ENCODE peak calls at places on chromosomes 2 and 18, in seven cellular contexts. One of them, this sample, is unnamed.

GRCh38 chr2:157349949-157350510 is 24.4 kb upstream of the ERMN start:
- DNase-seq in activated naive CD4-positive, alpha-beta T cell: no peak
- DNase-seq in naive B cell: no peak
- DNase-seq in Peyer's patch: no peak
- DNase-seq in BJ: no peak
- DNase-seq in NCI-H1436: no peak
- DNase-seq in NCI-H446: no peak
- DNase-seq in this sample: no peak

GRCh38 chr2:32484907-32485306 is 128.1 kb downstream of the BIRC6 start:
- DNase-seq in activated naive CD4-positive, alpha-beta T cell: no peak
- DNase-seq in naive B cell: no peak
- DNase-seq in Peyer's patch: no peak
- DNase-seq in BJ: peak
- DNase-seq in NCI-H1436: no peak
- DNase-seq in NCI-H446: no peak
- DNase-seq in this sample: no peak

GRCh38 chr2:197599285-197599965 is 76.0 kb downstream of the RFTN2 start:
- DNase-seq in activated naive CD4-positive, alpha-beta T cell: no peak
- DNase-seq in naive B cell: peak
- DNase-seq in Peyer's patch: no peak
- DNase-seq in BJ: no peak
- DNase-seq in NCI-H1436: no peak
- DNase-seq in NCI-H446: no peak
- DNase-seq in this sample: no peak

GRCh38 chr18:944440-944839 is 39.8 kb downstream of the ADCYAP1 start:
- DNase-seq in activated naive CD4-positive, alpha-beta T cell: no peak
- DNase-seq in naive B cell: no peak
- DNase-seq in Peyer's patch: no peak
- DNase-seq in BJ: peak
- DNase-seq in NCI-H1436: no peak
- DNase-seq in NCI-H446: no peak
- DNase-seq in this sample: no peak

GRCh38 chr2:232239956-232240681 is 138.4 kb upstream of the ALPP start:
- DNase-seq in activated naive CD4-positive, alpha-beta T cell: no peak
- DNase-seq in naive B cell: no peak
- DNase-seq in Peyer's patch: no peak
- DNase-seq in BJ: no peak
- DNase-seq in NCI-H1436: no peak
- DNase-seq in NCI-H446: no peak
- DNase-seq in this sample: no peak

GRCh38 chr2:28338046-28338753 is 54.5 kb upstream of the FOSL2 start:
- DNase-seq in activated naive CD4-positive, alpha-beta T cell: no peak
- DNase-seq in naive B cell: no peak
- DNase-seq in Peyer's patch: peak
- DNase-seq in BJ: peak
- DNase-seq in NCI-H1436: no peak
- DNase-seq in NCI-H446: no peak
- DNase-seq in this sample: no peak

GRCh38 chr18:31880186-31880898 is 62.6 kb downstream of the TRAPPC8 start:
- DNase-seq in activated naive CD4-positive, alpha-beta T cell: no peak
- DNase-seq in naive B cell: no peak
- DNase-seq in Peyer's patch: no peak
- DNase-seq in BJ: no peak
- DNase-seq in NCI-H1436: no peak
- DNase-seq in NCI-H446: no peak
- DNase-seq in this sample: no peak

GRCh38 chr2:40032650-40033319 is 253.7 kb upstream of the THUMPD2 start:
- DNase-seq in activated naive CD4-positive, alpha-beta T cell: no peak
- DNase-seq in naive B cell: no peak
- DNase-seq in Peyer's patch: no peak
- DNase-seq in BJ: peak
- DNase-seq in NCI-H1436: no peak
- DNase-seq in NCI-H446: no peak
- DNase-seq in this sample: no peak

GRCh38 chr2:140247451-140248205 is 1467.4 kb upstream of the NXPH2 start:
- DNase-seq in activated naive CD4-positive, alpha-beta T cell: no peak
- DNase-seq in naive B cell: no peak
- DNase-seq in Peyer's patch: no peak
- DNase-seq in BJ: peak
- DNase-seq in NCI-H1436: no peak
- DNase-seq in NCI-H446: no peak
- DNase-seq in this sample: no peak

GRCh38 chr2:14778015-14778414 is 145.5 kb downstream of the LRATD1 start:
- DNase-seq in activated naive CD4-positive, alpha-beta T cell: no peak
- DNase-seq in naive B cell: no peak
- DNase-seq in Peyer's patch: no peak
- DNase-seq in BJ: no peak
- DNase-seq in NCI-H1436: no peak
- DNase-seq in NCI-H446: no peak
- DNase-seq in this sample: no peak

GRCh38 chr18:75407468-75408437 is 19.8 kb downstream of the SMIM21 start:
- DNase-seq in activated naive CD4-positive, alpha-beta T cell: no peak
- DNase-seq in naive B cell: no peak
- DNase-seq in Peyer's patch: no peak
- DNase-seq in BJ: no peak
- DNase-seq in NCI-H1436: no peak
- DNase-seq in NCI-H446: no peak
- DNase-seq in this sample: no peak

GRCh38 chr2:101473911-101474751 is 781 bp downstream of the RFX8 start:
- DNase-seq in activated naive CD4-positive, alpha-beta T cell: no peak
- DNase-seq in naive B cell: peak
- DNase-seq in Peyer's patch: peak
- DNase-seq in BJ: no peak
- DNase-seq in NCI-H1436: no peak
- DNase-seq in NCI-H446: no peak
- DNase-seq in this sample: no peak

GRCh38 chr18:2853926-2854664 is 7.3 kb downstream of the EMILIN2 start:
- DNase-seq in activated naive CD4-positive, alpha-beta T cell: no peak
- DNase-seq in naive B cell: no peak
- DNase-seq in Peyer's patch: no peak
- DNase-seq in BJ: no peak
- DNase-seq in NCI-H1436: no peak
- DNase-seq in NCI-H446: no peak
- DNase-seq in this sample: no peak

GRCh38 chr2:227366861-227367800 is 12.0 kb downstream of the TM4SF20 start:
- DNase-seq in activated naive CD4-positive, alpha-beta T cell: no peak
- DNase-seq in naive B cell: no peak
- DNase-seq in Peyer's patch: no peak
- DNase-seq in BJ: no peak
- DNase-seq in NCI-H1436: no peak
- DNase-seq in NCI-H446: no peak
- DNase-seq in this sample: no peak

GRCh38 chr2:15870565-15870964 is 69.8 kb upstream of the MYCN start:
- DNase-seq in activated naive CD4-positive, alpha-beta T cell: no peak
- DNase-seq in naive B cell: no peak
- DNase-seq in Peyer's patch: no peak
- DNase-seq in BJ: no peak
- DNase-seq in NCI-H1436: no peak
- DNase-seq in NCI-H446: no peak
- DNase-seq in this sample: no peak

GRCh38 chr2:180985771-180986395 is 5.5 kb downstream of the UBE2E3 start:
- DNase-seq in activated naive CD4-positive, alpha-beta T cell: no peak
- DNase-seq in naive B cell: no peak
- DNase-seq in Peyer's patch: no peak
- DNase-seq in BJ: no peak
- DNase-seq in NCI-H1436: no peak
- DNase-seq in NCI-H446: no peak
- DNase-seq in this sample: no peak

This sample was measured in GM18507.